ENCODE peak calls at places on chromosomes 2 and 18, in nine cellular contexts. G is AML-193; Q is SK-N-DZ; C is HFF-Myc; K is CD4-positive, alpha-beta memory T cell; Z is nucleus accumbens; M is SJCRH30; T is natural killer cell; N is CD4-positive, CD25-positive, alpha-beta regulatory T cell. S is an unnamed sample.

GRCh38 chr18:10142496-10143160 is 228.8 kb downstream of the VAPA start:
- DNase-seq in Z (no peak), N (no peak), K (no peak), T (no peak), C (no peak), M (no peak), G (no peak), Q (no peak), S (peak)

GRCh38 chr2:39510087-39510486 is 73.0 kb upstream of the MAP4K3 start:
- DNase-seq in N (no peak), M (no peak), Q (no peak), G (no peak), K (no peak), Z (no peak), T (no peak), C (no peak), S (no peak)

GRCh38 chr2:216590780-216591179 is 42.4 kb upstream of the IGFBP2 start:
- DNase-seq in Q (no peak), K (no peak), N (no peak), C (no peak), T (no peak), Z (no peak), G (no peak), M (no peak), S (no peak)

GRCh38 chr2:100964706-100965269 is 37.3 kb upstream of the RPL31 start:
- DNase-seq in T (no peak), Z (no peak), Q (no peak), K (no peak), N (no peak), C (no peak), G (no peak), M (no peak), S (no peak)

GRCh38 chr2:28492276-28492675 is 3.6 kb upstream of the PLB1 start:
- DNase-seq in C (no peak), Q (no peak), K (no peak), G (no peak), M (no peak), N (no peak), Z (no peak), T (no peak), S (no peak)

GRCh38 chr18:32470136-32470712 is 458 bp downstream of the GAREM1 start:
- DNase-seq in N (no peak), Q (peak), M (peak), Z (no peak), K (no peak), G (no peak), C (no peak), T (no peak), S (no peak)

GRCh38 chr2:205366336-205367060 is 315.8 kb upstream of the NRP2 start:
- DNase-seq in M (no peak), Q (no peak), C (no peak), N (no peak), T (no peak), K (no peak), G (no peak), Z (no peak), S (no peak)

GRCh38 chr2:176967911-176968451 is 244.6 kb upstream of the HNRNPA3 start:
- DNase-seq in Q (no peak), N (no peak), Z (no peak), T (no peak), G (peak), M (no peak), C (no peak), K (no peak), S (no peak)

GRCh38 chr18:12159446-12159845 is 65.8 kb downstream of the ANKRD62 start:
- DNase-seq in M (no peak), Q (no peak), N (no peak), G (no peak), T (no peak), K (no peak), Z (no peak), C (peak), S (peak)

GRCh38 chr2:48991415-48992131 is 162.7 kb downstream of the FSHR start:
- DNase-seq in N (no peak), T (no peak), G (no peak), Q (no peak), C (no peak), Z (no peak), K (no peak), M (no peak), S (no peak)

GRCh38 chr18:11096839-11097750 is 52.3 kb downstream of the PIEZO2 start:
- DNase-seq in T (no peak), G (no peak), M (no peak), C (no peak), K (no peak), N (no peak), Z (no peak), Q (no peak), S (no peak)

GRCh38 chr2:96888082-96889011 is 18.5 kb upstream of the SEMA4C start:
- DNase-seq in Q (no peak), C (no peak), G (no peak), K (no peak), N (no peak), Z (peak), M (no peak), T (no peak), S (no peak)

GRCh38 chr2:231133365-231134114 is 8.7 kb upstream of the HTR2B start:
- DNase-seq in N (no peak), T (no peak), K (no peak), M (no peak), Q (no peak), G (no peak), Z (no peak), C (no peak), S (no peak)

GRCh38 chr2:216858312-216858711 is 1.6 kb downstream of the TNP1 start:
- DNase-seq in Q (no peak), T (no peak), C (no peak), G (no peak), K (no peak), N (no peak), M (no peak), Z (no peak), S (no peak)

GRCh38 chr2:188573453-188573852 is 281.8 kb downstream of the GULP1 start:
- DNase-seq in M (no peak), T (no peak), K (no peak), C (no peak), G (no peak), Q (no peak), Z (no peak), N (no peak), S (no peak)

GRCh38 chr2:239814917-239815637 is 210.1 kb downstream of the NDUFA10 start:
- DNase-seq in C (no peak), N (no peak), M (no peak), G (no peak), Z (no peak), T (no peak), K (no peak), Q (no peak), S (no peak)

GRCh38 chr2:1455466-1455865 is 42.2 kb downstream of the TPO start:
- DNase-seq in Q (no peak), M (no peak), T (no peak), C (peak), N (no peak), G (no peak), K (no peak), Z (no peak), S (peak)

S was measured in A172.